ENCODE peak calls at places on chromosome 2, in eight cellular contexts. Q, V, I, M, K, G, Y and D are unnamed samples.

GRCh38 chr2:216287251-216287650 is 85.0 kb downstream of the MARCHF4 start:
- DNase-seq in M (no peak), G (no peak), Y (no peak), K (no peak), I (peak; percentile 60), Q (no peak), V (no peak), D (no peak)

GRCh38 chr2:128467321-128467901 is 148.7 kb upstream of the HS6ST1 start:
- DNase-seq in I (peak; percentile 50), Q (no peak), Y (no peak), M (peak; percentile 87), V (no peak), G (peak; percentile 15), K (peak; percentile 24), D (no peak)

GRCh38 chr2:143300531-143300930 is 171.3 kb downstream of the ARHGAP15 start:
- DNase-seq in Y (no peak), V (peak; percentile 23), Q (no peak), M (no peak), G (no peak), K (no peak), I (no peak), D (no peak)

GRCh38 chr2:230873670-230874401 is 9.1 kb downstream of the ITM2C start:
- DNase-seq in Y (peak; percentile 8), V (no peak), K (peak; percentile 17), I (no peak), G (no peak), Q (no peak), M (no peak), D (peak; percentile 63)

GRCh38 chr2:67660871-67661270 is 263.7 kb downstream of the ETAA1 start:
- DNase-seq in Q (no peak), V (no peak), Y (no peak), I (peak; percentile 61), G (no peak), K (no peak), M (no peak), D (no peak)

GRCh38 chr2:207528980-207529329 is 807 bp upstream of the CREB1 start:
- DNase-seq in Y (peak; percentile 54), M (no peak), K (peak; percentile 72), G (peak; percentile 49), I (peak; percentile 52), V (peak; percentile 44), Q (no peak), D (peak; percentile 53)

GRCh38 chr2:59932341-59932740 is 621.1 kb downstream of the BCL11A start:
- DNase-seq in V (no peak), G (no peak), K (no peak), Y (no peak), Q (no peak), M (no peak), I (no peak), D (no peak)

GRCh38 chr2:45691152-45691551 is 39.7 kb downstream of the PRKCE start:
- DNase-seq in K (peak; percentile 70), Y (no peak), Q (peak; percentile 66), I (no peak), V (no peak), G (no peak), M (no peak), D (no peak)

GRCh38 chr2:235859651-235860050 is 308.5 kb downstream of the GBX2 start:
- DNase-seq in I (no peak), Q (no peak), K (no peak), V (no peak), G (no peak), M (peak; percentile 46), Y (no peak), D (no peak)

GRCh38 chr2:215431778-215432758 is 3.8 kb downstream of the FN1 start:
- DNase-seq in V (no peak), M (no peak), Y (no peak), I (peak; percentile 38), K (no peak), G (no peak), Q (no peak), D (no peak)

GRCh38 chr2:64563436-64563938 is 39.4 kb downstream of the AFTPH start:
- DNase-seq in I (no peak), Y (no peak), G (no peak), V (no peak), Q (no peak), M (no peak), K (no peak), D (no peak)

GRCh38 chr2:27306657-27307544 is 1.3 kb downstream of the UCN start:
- DNase-seq in I (peak; percentile 39), M (no peak), G (no peak), K (no peak), Y (no peak), V (no peak), Q (no peak), D (no peak)

GRCh38 chr2:48722391-48722790 is 33.1 kb downstream of the LHCGR start:
- DNase-seq in G (no peak), I (no peak), Q (no peak), Y (no peak), K (no peak), V (no peak), M (no peak), D (no peak)

GRCh38 chr2:239640676-239641580 is 240.1 kb upstream of the HDAC4 start:
- DNase-seq in M (no peak), K (no peak), Y (no peak), I (no peak), G (no peak), Q (no peak), V (no peak), D (no peak)

GRCh38 chr2:168593713-168594112 is 137.6 kb downstream of the CERS6 start:
- DNase-seq in G (no peak), Y (no peak), I (peak; percentile 19), V (no peak), Q (no peak), M (no peak), K (no peak), D (no peak)

GRCh38 chr2:96113951-96114350 is 2.4 kb downstream of the ADRA2B start:
- DNase-seq in M (no peak), I (no peak), Q (no peak), Y (no peak), G (no peak), K (no peak), V (no peak), D (no peak)

GRCh38 chr2:75204833-75205232 is 5.5 kb upstream of the TACR1 start:
- DNase-seq in I (no peak), Y (no peak), G (no peak), V (no peak), K (no peak), M (no peak), Q (no peak), D (no peak)

GRCh38 chr2:75200140-75200985 is 1.0 kb upstream of the TACR1 start:
- DNase-seq in I (peak; percentile 65), Q (peak; percentile 61), K (peak; percentile 71), M (peak; percentile 75), V (peak; percentile 58), G (no peak), Y (peak; percentile 74), D (peak; percentile 21)

GRCh38 chr2:75199428-75200011 is at the start of gene TACR1:
- DNase-seq in M (peak; percentile 61), Y (peak; percentile 70), V (peak; percentile 70), I (peak; percentile 85), G (peak; percentile 48), Q (peak; percentile 84), K (peak; percentile 80), D (peak; percentile 50)

DNA sequence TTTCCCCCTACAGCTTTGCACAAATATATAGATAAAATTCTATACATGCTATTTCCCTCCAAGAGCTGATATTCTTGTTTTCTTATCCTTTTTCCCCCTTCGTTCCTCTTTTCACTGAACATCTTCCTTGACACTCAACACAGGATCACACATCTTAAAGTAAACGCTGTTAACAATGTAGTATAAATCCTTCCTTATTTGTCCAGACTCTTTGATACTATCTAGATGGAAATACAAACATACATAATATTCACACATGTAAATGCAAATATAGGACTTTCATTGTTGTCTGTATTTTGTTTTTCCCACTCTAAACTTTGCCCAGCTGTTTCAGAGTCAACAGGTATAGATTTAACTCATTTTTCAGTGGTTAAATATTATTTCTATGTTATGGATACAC is 3.0 kb upstream of the TACR1 start:
- DNase-seq in K (no peak), M (no peak), I (no peak), V (no peak), Q (no peak), Y (no peak), G (no peak), D (no peak)
- H3K27me3 ChIP-seq in K (peaks cover 26% of the 10 kb centered on the region), M (no peaks in the 10 kb centered on the region), I (peaks cover 23% of the 10 kb centered on the region), V (peaks cover 16% of the 10 kb centered on the region), Q (peaks cover 5% of the 10 kb centered on the region), Y (no peaks in the 10 kb centered on the region), G (peaks cover 46% of the 10 kb centered on the region), D (peaks cover 57% of the 10 kb centered on the region)

DNA sequence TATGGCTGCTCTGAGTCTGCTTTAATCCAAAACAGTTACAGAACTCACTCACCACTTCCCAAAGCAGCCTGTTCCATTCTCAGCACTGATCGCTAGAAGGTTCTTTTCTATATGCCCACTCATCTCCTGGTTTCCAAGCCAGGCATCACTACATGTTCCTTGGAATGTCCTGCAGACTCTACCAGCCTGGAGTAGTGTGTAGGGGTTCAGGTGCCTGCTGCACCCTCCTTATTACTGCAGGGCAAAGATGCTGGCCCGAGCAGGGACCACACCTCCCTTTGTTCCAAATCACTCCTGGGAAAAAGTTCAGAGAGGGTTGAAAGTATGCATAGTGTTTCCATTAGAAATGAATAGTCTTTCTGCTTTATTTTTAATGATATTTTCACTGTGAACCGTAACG is 196.6 kb downstream of the SH3RF3 start:
- DNase-seq in V (no peak), G (no peak), K (no peak), Q (no peak), Y (no peak), I (no peak), M (no peak), D (no peak)
- H3K27ac ChIP-seq in V (peak overlapping the region; percentile 55), G (no peak overlapping the region), K (no peak overlapping the region), Q (peak overlapping the region; percentile 32), Y (no peak overlapping the region), I (peak overlapping the region; percentile 59), M (peak overlapping the region; percentile 65), D (peak overlapping the region; percentile 81)

GRCh38 chr2:190607014-190607597 is 41.8 kb upstream of the NAB1 start:
- DNase-seq in M (no peak), I (peak; percentile 41), V (peak; percentile 99), Q (no peak), G (no peak), K (no peak), Y (no peak), D (no peak)

GRCh38 chr2:190603374-190603773 is 45.5 kb upstream of the NAB1 start:
- DNase-seq in Q (no peak), M (no peak), V (no peak), K (no peak), G (no peak), I (no peak), Y (no peak), D (no peak)

GRCh38 chr2:190607657-190608357 is 41.1 kb upstream of the NAB1 start:
- DNase-seq in M (no peak), I (no peak), Q (no peak), K (no peak), Y (no peak), G (no peak), V (peak; percentile 89), D (no peak)
- H3K4me3 ChIP-seq in M (no peak overlapping the region), I (no peak overlapping the region), Q (no peak overlapping the region), K (no peak overlapping the region), Y (no peak overlapping the region), G (no peak overlapping the region), V (no peak overlapping the region), D (no peak overlapping the region)

DNA sequence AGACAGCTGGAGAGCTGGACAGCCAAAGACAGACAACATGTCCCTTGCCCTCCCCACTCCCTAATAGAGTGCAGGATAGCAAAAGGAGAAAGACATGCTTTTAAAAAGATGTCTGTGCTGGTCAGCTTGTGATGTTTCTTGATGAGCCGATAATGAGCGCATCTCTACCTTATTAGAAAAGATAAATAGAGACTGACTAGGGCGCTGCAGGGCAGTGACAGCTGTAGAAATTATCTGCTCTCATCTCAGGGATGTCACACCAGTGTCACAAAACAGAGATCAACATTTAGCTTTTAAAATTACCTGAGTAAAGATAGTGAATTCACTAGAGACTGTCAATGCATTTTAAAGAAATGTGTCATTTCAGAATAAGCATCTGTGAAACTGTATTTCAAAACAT is 25.6 kb downstream of the POLE4 start:
- DNase-seq in Q (no peak), G (no peak), K (no peak), Y (no peak), V (no peak), M (no peak), I (no peak), D (no peak)
- H3K27me3 ChIP-seq in Q (no peaks in the 10 kb centered on the region), G (no peaks in the 10 kb centered on the region), K (no peaks in the 10 kb centered on the region), Y (no peaks in the 10 kb centered on the region), V (no peaks in the 10 kb centered on the region), M (no peaks in the 10 kb centered on the region), I (no peaks in the 10 kb centered on the region), D (no peaks in the 10 kb centered on the region)